ENCODE peak calls at places on chromosomes 12 and 14, in seven cellular contexts. Y, K, F, T, Z, L and C are unnamed samples.

GRCh38 chr12:56670836-56671235 is 17.2 kb downstream of the PTGES3 start:
- DNase-seq in Z (no peak), L (no peak), F (no peak), Y (no peak), T (no peak), K (no peak), C (no peak)

GRCh38 chr14:20365928-20366327 is 22.5 kb downstream of the PARP2 start:
- DNase-seq in L (no peak), K (no peak), Z (no peak), T (no peak), F (no peak), Y (no peak), C (no peak)

GRCh38 chr12:85468356-85469157 is 188.5 kb downstream of the ALX1 start:
- DNase-seq in Z (no peak), L (peak), F (no peak), Y (peak), K (no peak), T (peak), C (no peak)

GRCh38 chr12:26434299-26434915 is 239.0 kb downstream of the SSPN start:
- DNase-seq in L (no peak), Z (no peak), Y (peak), F (no peak), T (peak), K (no peak), C (no peak)

GRCh38 chr14:72788972-72789728 is 104.8 kb downstream of the DPF3 start:
- DNase-seq in T (no peak), Z (no peak), L (no peak), K (no peak), F (no peak), Y (no peak), C (no peak)

GRCh38 chr14:91310620-91311283 is 66.2 kb upstream of the GPR68 start:
- DNase-seq in K (no peak), T (no peak), Y (no peak), F (peak), Z (no peak), L (no peak), C (peak)

GRCh38 chr12:54052745-54053624 is 650 bp upstream of the HOXC4 start:
- DNase-seq in T (peak), Y (no peak), F (no peak), K (no peak), L (no peak), Z (no peak), C (no peak)

GRCh38 chr12:57552692-57553321 is 3.0 kb downstream of the KIF5A start:
- DNase-seq in K (no peak), Y (no peak), T (no peak), L (no peak), F (no peak), Z (no peak), C (no peak)

GRCh38 chr14:67943947-67944346 is 124.4 kb downstream of the RAD51B start:
- DNase-seq in Y (peak), F (peak), L (peak), Z (peak), K (no peak), T (peak), C (peak)

GRCh38 chr14:96586921-96587822 is 85.0 kb downstream of the PAPOLA start:
- DNase-seq in Z (no peak), K (no peak), L (no peak), Y (no peak), T (peak), F (no peak), C (no peak)

GRCh38 chr14:56555921-56556570 is 23.6 kb upstream of the TMEM260 start:
- DNase-seq in Z (no peak), K (no peak), F (no peak), L (no peak), T (no peak), Y (peak), C (no peak)

GRCh38 chr14:81412779-81413178 is 12.7 kb upstream of the STON2 start:
- DNase-seq in F (no peak), Z (no peak), T (no peak), K (no peak), L (no peak), Y (no peak), C (no peak)

GRCh38 chr14:58533417-58533816 is 104.3 kb upstream of the DACT1 start:
- DNase-seq in T (no peak), K (no peak), Z (no peak), L (peak), Y (no peak), F (no peak), C (no peak)

GRCh38 chr14:76352639-76353281 is 23.2 kb upstream of the ESRRB start:
- DNase-seq in Z (peak), L (peak), F (peak), T (peak), K (peak), Y (no peak), C (no peak)

GRCh38 chr14:105086833-105087307 is 21.6 kb upstream of the GPR132 start:
- DNase-seq in Y (no peak), F (peak), K (peak), L (peak), Z (peak), T (peak), C (peak)

GRCh38 chr14:76509291-76509690 is 133.4 kb downstream of the ESRRB start:
- DNase-seq in Z (no peak), L (no peak), T (no peak), K (no peak), F (no peak), Y (no peak), C (no peak)

GRCh38 chr12:51904951-51905471 is 2.3 kb upstream of the ACVRL1 start:
- DNase-seq in K (no peak), F (no peak), Z (no peak), L (no peak), T (no peak), Y (no peak), C (no peak)

GRCh38 chr14:50758279-50758678 is 72.7 kb downstream of the NIN start:
- DNase-seq in T (no peak), F (no peak), Z (no peak), Y (peak), L (no peak), K (no peak), C (no peak)

GRCh38 chr12:98373982-98374381 is 141.4 kb upstream of the TMPO start:
- DNase-seq in K (no peak), T (no peak), Y (no peak), Z (no peak), L (no peak), F (no peak), C (no peak)

GRCh38 chr12:6691473-6691872 is 2.3 kb upstream of the ZNF384 start:
- DNase-seq in Z (no peak), F (no peak), Y (no peak), K (no peak), L (no peak), T (no peak), C (no peak)

GRCh38 chr14:65356327-65356836 is 56.1 kb upstream of the FUT8 start:
- DNase-seq in F (no peak), Y (no peak), Z (no peak), T (peak), L (no peak), K (no peak), C (no peak)

GRCh38 chr12:89173096-89173495 is 179.2 kb downstream of the DUSP6 start:
- DNase-seq in L (no peak), F (no peak), Y (no peak), K (no peak), Z (no peak), T (no peak), C (no peak)

GRCh38 chr12:123532021-123532420 is 1.5 kb downstream of the RILPL1 start:
- DNase-seq in F (no peak), T (no peak), K (no peak), L (no peak), Y (no peak), Z (no peak), C (no peak)

GRCh38 chr12:120903818-120904773 is at the start of gene SPPL3:
- DNase-seq in L (peak), Z (peak), K (peak), Y (peak), F (peak), T (peak), C (peak)

GRCh38 chr14:65333926-65334687 is 78.4 kb upstream of the FUT8 start:
- DNase-seq in Z (peak), Y (no peak), L (no peak), F (no peak), K (no peak), T (peak), C (no peak)

GRCh38 chr12:29578731-29579130 is 81.2 kb upstream of the OVCH1 start:
- DNase-seq in Z (no peak), Y (no peak), T (no peak), K (no peak), F (no peak), L (no peak), C (no peak)

GRCh38 chr14:52076334-52076733 is 7.5 kb upstream of the NID2 start:
- DNase-seq in F (no peak), K (no peak), L (no peak), Z (no peak), T (no peak), Y (no peak), C (no peak)

GRCh38 chr14:52033131-52033642 is 35.7 kb downstream of the NID2 start:
- DNase-seq in Y (no peak), Z (no peak), F (no peak), K (no peak), T (no peak), L (no peak), C (no peak)

GRCh38 chr14:75533791-75534190 is 11.5 kb downstream of the BATF start:
- DNase-seq in Z (no peak), Y (peak), K (no peak), L (no peak), F (no peak), T (no peak), C (no peak)

GRCh38 chr12:10641735-10642500 is 28.5 kb upstream of the MAGOHB start:
- DNase-seq in Z (no peak), F (no peak), Y (no peak), L (no peak), T (no peak), K (no peak), C (no peak)

GRCh38 chr12:73308079-73308478 is 1035.9 kb downstream of the TRHDE start:
- DNase-seq in Y (no peak), K (no peak), T (no peak), Z (no peak), F (no peak), L (no peak), C (no peak)

GRCh38 chr14:36271939-36272907 is 48.2 kb downstream of the MBIP start:
- DNase-seq in K (no peak), L (no peak), F (no peak), Y (no peak), Z (no peak), T (no peak), C (no peak)

GRCh38 chr14:36362648-36363047 is 42.2 kb upstream of the MBIP start:
- DNase-seq in T (no peak), Y (peak), Z (no peak), K (no peak), L (no peak), F (no peak), C (no peak)

GRCh38 chr14:77157716-77158115 is 16.1 kb upstream of the ZDHHC22 start:
- DNase-seq in L (no peak), T (no peak), Z (no peak), Y (no peak), K (no peak), F (no peak), C (no peak)

GRCh38 chr12:53561590-53561953 is 54.3 kb upstream of the NPFF start:
- DNase-seq in T (no peak), L (no peak), K (no peak), F (no peak), Z (no peak), Y (peak), C (no peak)